ENCODE peak calls at places on chromosomes 7 and 10, in eight cellular contexts. Q is HepG2, U is GM12878, Z is K562, W is A549, R is Panc1, S is HCT116, X is GM23338. K is an unnamed sample.

GRCh38 chr7:156827587-156828203 is 65.3 kb downstream of the LMBR1 start:
- DNase-seq in U (no peak), R (no peak), S (peak), X (peak), Q (no peak), Z (peak), W (peak), K (no peak)

GRCh38 chr7:19522486-19522885 is 186.4 kb downstream of the POLR1F start:
- DNase-seq in Q (no peak), W (no peak), Z (no peak), R (no peak), S (no peak), U (no peak), X (no peak), K (no peak)

GRCh38 chr7:42217548-42217947 is 19.5 kb downstream of the GLI3 start:
- DNase-seq in Z (no peak), W (no peak), Q (no peak), U (no peak), S (no peak), X (no peak), R (no peak), K (no peak)

GRCh38 chr10:10831085-10831484 is 186.6 kb upstream of the CELF2 start:
- DNase-seq in Q (no peak), X (no peak), Z (no peak), R (peak), S (no peak), U (no peak), W (no peak), K (no peak)

GRCh38 chr10:1130226-1130625 is 74.0 kb downstream of the WDR37 start:
- DNase-seq in Z (no peak), X (no peak), U (no peak), Q (no peak), S (no peak), R (no peak), W (no peak), K (no peak)

GRCh38 chr10:69728335-69728861 is 73.3 kb upstream of the COL13A1 start:
- DNase-seq in S (no peak), Q (no peak), R (no peak), X (no peak), U (no peak), W (no peak), Z (no peak), K (no peak)

GRCh38 chr7:81721428-81721827 is 48.4 kb downstream of the HGF start:
- DNase-seq in U (no peak), W (no peak), X (no peak), Z (no peak), R (no peak), S (no peak), Q (no peak), K (no peak)

GRCh38 chr7:122790132-122790531 is 87.4 kb upstream of the RNF148 start:
- DNase-seq in R (no peak), Q (no peak), X (no peak), S (no peak), W (no peak), Z (no peak), U (no peak), K (no peak)

GRCh38 chr7:146731185-146731584 is 614.6 kb downstream of the CNTNAP2 start:
- DNase-seq in S (no peak), Z (no peak), R (no peak), W (no peak), X (no peak), U (no peak), Q (no peak), K (no peak)

GRCh38 chr10:43871545-43871944 is 222.9 kb upstream of the ZNF32 start:
- DNase-seq in Z (no peak), R (no peak), U (no peak), S (no peak), W (no peak), Q (no peak), X (no peak), K (no peak)

GRCh38 chr10:105266966-105267539 is 626.0 kb downstream of the SORCS3 start:
- DNase-seq in Z (no peak), Q (no peak), U (no peak), R (no peak), X (no peak), S (no peak), W (no peak), K (no peak)

GRCh38 chr7:73827568-73828106 is 3.2 kb upstream of the CLDN4 start:
- DNase-seq in W (no peak), S (peak), Z (no peak), U (no peak), X (peak), R (peak), Q (no peak), K (peak)

DNA sequence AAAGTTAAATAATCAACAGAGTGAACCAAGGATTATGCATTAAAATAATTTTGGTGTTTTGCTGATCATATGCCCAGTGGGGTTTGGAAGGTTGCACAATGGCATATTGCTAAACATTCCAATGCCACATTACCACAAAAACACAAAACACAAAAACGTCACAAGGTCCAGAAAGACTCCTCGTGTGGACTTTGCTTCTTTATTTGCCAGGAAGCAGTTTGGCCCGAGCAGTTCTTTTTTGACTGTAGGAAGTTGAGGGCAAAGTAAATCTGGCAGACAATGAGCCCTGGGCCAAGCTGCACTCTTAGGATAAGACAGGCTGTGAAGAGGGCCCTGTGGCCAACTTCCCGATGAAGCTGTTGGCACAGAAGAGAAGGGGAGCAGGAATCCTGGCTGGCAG is 39.2 kb upstream of the SLC35B4 start:
- DNase-seq in R (no peak), Z (no peak), X (no peak), W (no peak), Q (peak), U (no peak), S (no peak), K (no peak)
- TF ChIP-seq REST in R (no peak), Z (no peak), X (no peak), W (no peak), Q (no peak), U (no peak), S (no peak), K (no peak)

DNA sequence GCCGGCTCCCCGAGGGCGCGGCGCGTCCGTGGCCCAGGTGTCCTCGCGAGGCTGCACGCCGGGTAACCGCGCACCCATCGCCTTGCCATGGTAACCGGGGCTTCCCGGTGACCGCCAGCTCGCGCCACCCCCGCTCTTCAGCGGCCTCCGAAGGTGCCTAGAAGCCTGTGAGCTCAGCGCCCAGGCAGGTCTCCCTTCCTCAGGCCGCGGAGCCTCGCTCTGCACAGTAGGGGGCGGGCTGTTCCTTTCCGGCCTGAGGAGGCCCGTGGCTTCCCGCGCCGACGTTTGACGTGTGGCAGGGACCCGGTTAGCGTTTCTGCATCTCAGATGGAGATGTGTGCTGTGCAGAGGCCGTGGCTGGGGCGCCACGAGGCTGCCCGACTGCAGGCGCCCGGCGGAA is 117.1 kb downstream of the DYNC2I1 start:
- DNase-seq in S (peak), W (no peak), R (no peak), U (peak), Q (no peak), X (peak), Z (peak), K (no peak)
- TF ChIP-seq CTCF in S (peak), W (no peak), R (no peak), U (peak), Q (peak), X (peak), Z (peak), K (no peak)

GRCh38 chr10:12631787-12632562 is 282.6 kb downstream of the CAMK1D start:
- DNase-seq in Q (peak), X (no peak), Z (no peak), S (no peak), W (peak), U (no peak), R (no peak), K (no peak)
- H3K4me3 ChIP-seq in Q (no peak), X (no peak), Z (no peak), S (no peak), W (no peak), U (no peak), R (no peak), K (no peak)

GRCh38 chr7:11786186-11786585 is 45.8 kb downstream of the THSD7A start:
- DNase-seq in X (peak), U (no peak), S (no peak), R (peak), Q (no peak), W (peak), Z (no peak), K (no peak)
- TF ChIP-seq REST in X (no peak), U (no peak), S (no peak), R (peak), Q (no peak), W (no peak), Z (no peak), K (no peak)

GRCh38 chr10:71191019-71191418 is 21.4 kb upstream of the UNC5B start:
- DNase-seq in U (no peak), Q (no peak), W (no peak), S (no peak), X (no peak), R (no peak), Z (no peak), K (no peak)
- TF ChIP-seq CTCF in U (no peak), Q (no peak), W (no peak), S (no peak), X (no peak), R (no peak), Z (no peak), K (no peak)